ENCODE peak calls at places on chromosomes 12 and 14, in six cellular contexts. One of them, this sample, is unnamed.

GRCh38 chr14:94031161-94031875 is 5.2 kb downstream of the OTUB2 start:
- DNase-seq in AG09319: no peak
- DNase-seq in left colon: no peak
- DNase-seq in NCI-H2081: no peak
- DNase-seq in activated T-helper 1 cell treated with Interleukin-2 at 50 U/mL for 16 hours: no peak
- DNase-seq in NCI-H345: no peak
- DNase-seq in this sample: no peak

GRCh38 chr14:100383727-100384158 is 60.6 kb downstream of the SLC25A47 start:
- DNase-seq in activated T-helper 1 cell treated with Interleukin-2 at 50 U/mL for 16 hours: peak
- DNase-seq in NCI-H2081: peak
- DNase-seq in left colon: peak
- DNase-seq in NCI-H345: peak
- DNase-seq in AG09319: no peak
- DNase-seq in this sample: peak

GRCh38 chr12:105396983-105397382 is 66.5 kb downstream of the C12orf75 start:
- DNase-seq in activated T-helper 1 cell treated with Interleukin-2 at 50 U/mL for 16 hours: no peak
- DNase-seq in NCI-H345: no peak
- DNase-seq in left colon: no peak
- DNase-seq in AG09319: no peak
- DNase-seq in NCI-H2081: no peak
- DNase-seq in this sample: no peak

GRCh38 chr14:101027966-101028365 is 124.4 kb upstream of the RTL1 start:
- DNase-seq in AG09319: no peak
- DNase-seq in NCI-H345: no peak
- DNase-seq in left colon: no peak
- DNase-seq in NCI-H2081: no peak
- DNase-seq in activated T-helper 1 cell treated with Interleukin-2 at 50 U/mL for 16 hours: no peak
- DNase-seq in this sample: no peak

GRCh38 chr12:75783093-75783877 is 248.3 kb downstream of the PHLDA1 start:
- DNase-seq in NCI-H2081: no peak
- DNase-seq in NCI-H345: no peak
- DNase-seq in left colon: no peak
- DNase-seq in AG09319: no peak
- DNase-seq in activated T-helper 1 cell treated with Interleukin-2 at 50 U/mL for 16 hours: no peak
- DNase-seq in this sample: no peak

GRCh38 chr14:32073537-32074189 is 3.4 kb upstream of the ARHGAP5 start:
- DNase-seq in NCI-H2081: peak
- DNase-seq in NCI-H345: peak
- DNase-seq in AG09319: peak
- DNase-seq in activated T-helper 1 cell treated with Interleukin-2 at 50 U/mL for 16 hours: no peak
- DNase-seq in left colon: peak
- DNase-seq in this sample: peak

GRCh38 chr12:1911598-1912575 is 6.6 kb downstream of the CACNA2D4 start:
- DNase-seq in left colon: no peak
- DNase-seq in activated T-helper 1 cell treated with Interleukin-2 at 50 U/mL for 16 hours: no peak
- DNase-seq in NCI-H345: peak
- DNase-seq in NCI-H2081: peak
- DNase-seq in AG09319: no peak
- DNase-seq in this sample: no peak

GRCh38 chr12:55932546-55932919 is 1.6 kb downstream of the DGKA start:
- DNase-seq in left colon: peak
- DNase-seq in activated T-helper 1 cell treated with Interleukin-2 at 50 U/mL for 16 hours: peak
- DNase-seq in AG09319: no peak
- DNase-seq in NCI-H345: no peak
- DNase-seq in NCI-H2081: no peak
- DNase-seq in this sample: no peak

GRCh38 chr14:99475179-99475578 is 5.5 kb downstream of the SETD3 start:
- DNase-seq in activated T-helper 1 cell treated with Interleukin-2 at 50 U/mL for 16 hours: no peak
- DNase-seq in NCI-H2081: no peak
- DNase-seq in left colon: no peak
- DNase-seq in AG09319: no peak
- DNase-seq in NCI-H345: no peak
- DNase-seq in this sample: no peak

GRCh38 chr12:109544955-109545531 is 28.3 kb downstream of the MMAB start:
- DNase-seq in activated T-helper 1 cell treated with Interleukin-2 at 50 U/mL for 16 hours: no peak
- DNase-seq in NCI-H345: no peak
- DNase-seq in NCI-H2081: peak
- DNase-seq in AG09319: no peak
- DNase-seq in left colon: peak
- DNase-seq in this sample: no peak

GRCh38 chr12:116950628-116951325 is 40.0 kb downstream of the FBXW8 start:
- DNase-seq in left colon: no peak
- DNase-seq in NCI-H2081: no peak
- DNase-seq in activated T-helper 1 cell treated with Interleukin-2 at 50 U/mL for 16 hours: no peak
- DNase-seq in AG09319: no peak
- DNase-seq in NCI-H345: no peak
- DNase-seq in this sample: no peak

GRCh38 chr12:51976376-51977160 is 25.1 kb downstream of the ACVR1B start:
- DNase-seq in NCI-H345: no peak
- DNase-seq in left colon: no peak
- DNase-seq in activated T-helper 1 cell treated with Interleukin-2 at 50 U/mL for 16 hours: no peak
- DNase-seq in AG09319: no peak
- DNase-seq in NCI-H2081: no peak
- DNase-seq in this sample: no peak

GRCh38 chr12:5022030-5022429 is 21.6 kb upstream of the KCNA5 start:
- DNase-seq in AG09319: no peak
- DNase-seq in NCI-H345: no peak
- DNase-seq in NCI-H2081: no peak
- DNase-seq in activated T-helper 1 cell treated with Interleukin-2 at 50 U/mL for 16 hours: no peak
- DNase-seq in left colon: no peak
- DNase-seq in this sample: no peak

GRCh38 chr12:48681416-48681737 is 661 bp downstream of the KANSL2 start:
- DNase-seq in NCI-H345: no peak
- DNase-seq in AG09319: no peak
- DNase-seq in left colon: no peak
- DNase-seq in NCI-H2081: no peak
- DNase-seq in activated T-helper 1 cell treated with Interleukin-2 at 50 U/mL for 16 hours: no peak
- DNase-seq in this sample: no peak

GRCh38 chr12:42444192-42444943 is 118.4 kb downstream of the PPHLN1 start:
- DNase-seq in activated T-helper 1 cell treated with Interleukin-2 at 50 U/mL for 16 hours: no peak
- DNase-seq in NCI-H345: no peak
- DNase-seq in NCI-H2081: no peak
- DNase-seq in left colon: no peak
- DNase-seq in AG09319: no peak
- DNase-seq in this sample: no peak

GRCh38 chr12:51441583-51441982 is 17.0 kb downstream of the SLC4A8 start:
- DNase-seq in NCI-H2081: no peak
- DNase-seq in NCI-H345: no peak
- DNase-seq in AG09319: peak
- DNase-seq in activated T-helper 1 cell treated with Interleukin-2 at 50 U/mL for 16 hours: no peak
- DNase-seq in left colon: no peak
- DNase-seq in this sample: no peak

GRCh38 chr12:47041327-47041726 is 38.1 kb upstream of the PCED1B start:
- DNase-seq in NCI-H345: no peak
- DNase-seq in left colon: no peak
- DNase-seq in activated T-helper 1 cell treated with Interleukin-2 at 50 U/mL for 16 hours: no peak
- DNase-seq in AG09319: no peak
- DNase-seq in NCI-H2081: no peak
- DNase-seq in this sample: no peak

GRCh38 chr14:105069887-105070759 is 4.9 kb upstream of the GPR132 start:
- DNase-seq in NCI-H2081: no peak
- DNase-seq in activated T-helper 1 cell treated with Interleukin-2 at 50 U/mL for 16 hours: no peak
- DNase-seq in NCI-H345: no peak
- DNase-seq in AG09319: no peak
- DNase-seq in left colon: no peak
- DNase-seq in this sample: no peak

GRCh38 chr14:96246535-96246839 is 9.5 kb upstream of the BDKRB1 start:
- DNase-seq in left colon: no peak
- DNase-seq in NCI-H345: no peak
- DNase-seq in activated T-helper 1 cell treated with Interleukin-2 at 50 U/mL for 16 hours: no peak
- DNase-seq in NCI-H2081: no peak
- DNase-seq in AG09319: peak
- DNase-seq in this sample: no peak

GRCh38 chr14:55071870-55072640 is 20.6 kb downstream of the MAPK1IP1L start:
- DNase-seq in activated T-helper 1 cell treated with Interleukin-2 at 50 U/mL for 16 hours: no peak
- DNase-seq in NCI-H345: no peak
- DNase-seq in AG09319: peak
- DNase-seq in left colon: no peak
- DNase-seq in NCI-H2081: no peak
- DNase-seq in this sample: peak

GRCh38 chr14:22545842-22546721 is 42.9 kb downstream of the DAD1 start:
- DNase-seq in activated T-helper 1 cell treated with Interleukin-2 at 50 U/mL for 16 hours: no peak
- DNase-seq in AG09319: no peak
- DNase-seq in NCI-H2081: no peak
- DNase-seq in left colon: no peak
- DNase-seq in NCI-H345: no peak
- DNase-seq in this sample: no peak

GRCh38 chr12:87953257-87953860 is 75.8 kb downstream of the C12orf50 start:
- DNase-seq in NCI-H2081: peak
- DNase-seq in NCI-H345: peak
- DNase-seq in AG09319: peak
- DNase-seq in activated T-helper 1 cell treated with Interleukin-2 at 50 U/mL for 16 hours: no peak
- DNase-seq in left colon: no peak
- DNase-seq in this sample: no peak

GRCh38 chr12:106766393-106766826 is 8.1 kb upstream of the RIC8B start:
- DNase-seq in left colon: no peak
- DNase-seq in activated T-helper 1 cell treated with Interleukin-2 at 50 U/mL for 16 hours: no peak
- DNase-seq in NCI-H345: no peak
- DNase-seq in AG09319: no peak
- DNase-seq in NCI-H2081: no peak
- DNase-seq in this sample: no peak

This sample was measured in T-helper 22 cell.